ENCODE peak calls at places on chromosomes 11 and 22, in five cellular contexts. One of them, this sample, is unnamed.

GRCh38 chr11:3893311-3893710 is 37.8 kb downstream of the STIM1 start:
- DNase-seq in HCT116: no peak
- DNase-seq in tibial nerve: no peak
- DNase-seq in uterus: no peak
- DNase-seq in vagina: no peak
- DNase-seq in this sample: no peak

GRCh38 chr22:17350292-17350691 is 19.0 kb upstream of the CECR2 start:
- DNase-seq in HCT116: no peak
- DNase-seq in uterus: no peak
- DNase-seq in vagina: no peak
- DNase-seq in tibial nerve: no peak
- DNase-seq in this sample: no peak

GRCh38 chr11:1546077-1546535 is 26.0 kb downstream of the DUSP8 start:
- DNase-seq in vagina: no peak
- DNase-seq in uterus: no peak
- DNase-seq in tibial nerve: no peak
- DNase-seq in HCT116: no peak
- DNase-seq in this sample: no peak

GRCh38 chr11:13277719-13278619 is at the start of gene BMAL1:
- DNase-seq in HCT116: no peak
- DNase-seq in uterus: peak; percentile 44
- DNase-seq in vagina: no peak
- DNase-seq in tibial nerve: no peak
- DNase-seq in this sample: no peak

GRCh38 chr11:60989108-60989650 is 17.7 kb downstream of the CD6 start:
- DNase-seq in HCT116: no peak
- DNase-seq in tibial nerve: no peak
- DNase-seq in vagina: no peak
- DNase-seq in uterus: no peak
- DNase-seq in this sample: no peak

GRCh38 chr11:122165972-122166371 is 50.0 kb upstream of the BLID start:
- DNase-seq in tibial nerve: no peak
- DNase-seq in uterus: no peak
- DNase-seq in vagina: no peak
- DNase-seq in HCT116: no peak
- DNase-seq in this sample: no peak

GRCh38 chr11:87187930-87188329 is 150.2 kb downstream of the TMEM135 start:
- DNase-seq in tibial nerve: no peak
- DNase-seq in HCT116: no peak
- DNase-seq in vagina: no peak
- DNase-seq in uterus: no peak
- DNase-seq in this sample: no peak

GRCh38 chr22:27194096-27194748 is 536.8 kb downstream of the MIAT start:
- DNase-seq in uterus: no peak
- DNase-seq in vagina: no peak
- DNase-seq in HCT116: no peak
- DNase-seq in tibial nerve: no peak
- DNase-seq in this sample: no peak

GRCh38 chr11:43580735-43581369 is 99.7 kb upstream of the HSD17B12 start:
- DNase-seq in vagina: no peak
- DNase-seq in HCT116: no peak
- DNase-seq in tibial nerve: no peak
- DNase-seq in uterus: no peak
- DNase-seq in this sample: peak; percentile 24

GRCh38 chr11:44659641-44660040 is 67.1 kb upstream of the TSPAN18 start:
- DNase-seq in HCT116: no peak
- DNase-seq in uterus: no peak
- DNase-seq in vagina: no peak
- DNase-seq in tibial nerve: no peak
- DNase-seq in this sample: no peak

GRCh38 chr22:28299760-28300159 is 379.9 kb downstream of the TTC28 start:
- DNase-seq in vagina: no peak
- DNase-seq in HCT116: no peak
- DNase-seq in tibial nerve: no peak
- DNase-seq in uterus: peak; percentile 38
- DNase-seq in this sample: peak; percentile 42

GRCh38 chr11:38598413-38598812 is 2000.4 kb upstream of the RAG2 start:
- DNase-seq in HCT116: no peak
- DNase-seq in vagina: no peak
- DNase-seq in uterus: no peak
- DNase-seq in tibial nerve: no peak
- DNase-seq in this sample: no peak

GRCh38 chr11:69888671-69889076 is 69.5 kb upstream of the FGF3 start:
- DNase-seq in HCT116: peak; percentile 57
- DNase-seq in vagina: no peak
- DNase-seq in uterus: peak; percentile 33
- DNase-seq in tibial nerve: peak; percentile 55
- DNase-seq in this sample: peak; percentile 38

GRCh38 chr11:86790867-86791849 is 9.2 kb upstream of the PRSS23 start:
- DNase-seq in vagina: no peak
- DNase-seq in HCT116: no peak
- DNase-seq in tibial nerve: no peak
- DNase-seq in uterus: no peak
- DNase-seq in this sample: no peak

GRCh38 chr11:59857444-59858434 is 8.5 kb downstream of the TCN1 start:
- DNase-seq in HCT116: peak; percentile 71
- DNase-seq in vagina: no peak
- DNase-seq in tibial nerve: no peak
- DNase-seq in uterus: no peak
- DNase-seq in this sample: no peak

GRCh38 chr11:119846374-119846773 is 117.4 kb upstream of the NECTIN1 start:
- DNase-seq in tibial nerve: no peak
- DNase-seq in HCT116: no peak
- DNase-seq in vagina: no peak
- DNase-seq in uterus: no peak
- DNase-seq in this sample: no peak

GRCh38 chr11:7467652-7468051 is 17.7 kb upstream of the OLFML1 start:
- DNase-seq in HCT116: no peak
- DNase-seq in tibial nerve: no peak
- DNase-seq in vagina: no peak
- DNase-seq in uterus: no peak
- DNase-seq in this sample: no peak

GRCh38 chr22:26579331-26579886 is 10.5 kb downstream of the TPST2 start:
- DNase-seq in HCT116: no peak
- DNase-seq in vagina: no peak
- DNase-seq in uterus: no peak
- DNase-seq in tibial nerve: no peak
- DNase-seq in this sample: no peak

DNA sequence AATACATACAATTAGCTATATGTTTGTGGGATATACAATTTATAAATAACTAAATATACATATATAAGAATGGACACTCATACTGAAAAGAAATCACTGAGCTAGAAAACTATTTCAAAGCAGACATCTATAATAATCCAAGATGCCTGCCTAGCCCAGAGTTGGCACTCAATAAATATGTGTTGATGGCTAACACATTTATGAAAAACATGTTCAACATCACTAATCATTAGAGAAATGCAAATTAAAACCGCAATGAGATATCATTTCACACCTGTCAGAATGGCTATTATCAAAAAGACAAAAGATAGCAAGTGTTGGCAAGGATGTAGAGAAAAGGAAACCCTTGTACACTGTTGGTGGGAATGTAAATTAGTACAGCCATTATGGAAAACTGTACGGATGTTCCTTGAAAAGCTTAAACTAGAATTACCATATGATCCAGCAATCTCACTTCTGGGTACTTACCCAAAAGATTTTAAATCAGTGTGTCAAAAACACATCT is 29.8 kb downstream of the POU2AF1 start:
- DNase-seq in uterus: no peak
- DNase-seq in HCT116: no peak
- DNase-seq in tibial nerve: no peak
- DNase-seq in vagina: no peak
- DNase-seq in this sample: no peak
- H3K27me3 ChIP-seq in uterus: no peaks in the 10 kb centered on the region
- H3K27me3 ChIP-seq in HCT116: peaks cover 11% of the 10 kb centered on the region
- H3K27me3 ChIP-seq in tibial nerve: no peaks in the 10 kb centered on the region
- H3K27me3 ChIP-seq in vagina: no peaks in the 10 kb centered on the region
- H3K27me3 ChIP-seq in this sample: peaks cover 20% of the 10 kb centered on the region

GRCh38 chr22:37518509-37519267 is 527 bp downstream of the CARD10 start:
- DNase-seq in HCT116: no peak
- DNase-seq in tibial nerve: no peak
- DNase-seq in vagina: no peak
- DNase-seq in uterus: no peak
- DNase-seq in this sample: no peak

GRCh38 chr22:37520754-37521153 is 1.5 kb upstream of the CARD10 start:
- DNase-seq in vagina: no peak
- DNase-seq in uterus: no peak
- DNase-seq in tibial nerve: no peak
- DNase-seq in HCT116: no peak
- DNase-seq in this sample: no peak

GRCh38 chr22:37521236-37521739 is 2.1 kb upstream of the CARD10 start:
- DNase-seq in HCT116: no peak
- DNase-seq in vagina: no peak
- DNase-seq in uterus: no peak
- DNase-seq in tibial nerve: no peak
- DNase-seq in this sample: no peak

GRCh38 chr22:37517826-37518450 is 1.3 kb downstream of the CARD10 start:
- DNase-seq in HCT116: no peak
- DNase-seq in uterus: no peak
- DNase-seq in vagina: no peak
- DNase-seq in tibial nerve: no peak
- DNase-seq in this sample: no peak

DNA sequence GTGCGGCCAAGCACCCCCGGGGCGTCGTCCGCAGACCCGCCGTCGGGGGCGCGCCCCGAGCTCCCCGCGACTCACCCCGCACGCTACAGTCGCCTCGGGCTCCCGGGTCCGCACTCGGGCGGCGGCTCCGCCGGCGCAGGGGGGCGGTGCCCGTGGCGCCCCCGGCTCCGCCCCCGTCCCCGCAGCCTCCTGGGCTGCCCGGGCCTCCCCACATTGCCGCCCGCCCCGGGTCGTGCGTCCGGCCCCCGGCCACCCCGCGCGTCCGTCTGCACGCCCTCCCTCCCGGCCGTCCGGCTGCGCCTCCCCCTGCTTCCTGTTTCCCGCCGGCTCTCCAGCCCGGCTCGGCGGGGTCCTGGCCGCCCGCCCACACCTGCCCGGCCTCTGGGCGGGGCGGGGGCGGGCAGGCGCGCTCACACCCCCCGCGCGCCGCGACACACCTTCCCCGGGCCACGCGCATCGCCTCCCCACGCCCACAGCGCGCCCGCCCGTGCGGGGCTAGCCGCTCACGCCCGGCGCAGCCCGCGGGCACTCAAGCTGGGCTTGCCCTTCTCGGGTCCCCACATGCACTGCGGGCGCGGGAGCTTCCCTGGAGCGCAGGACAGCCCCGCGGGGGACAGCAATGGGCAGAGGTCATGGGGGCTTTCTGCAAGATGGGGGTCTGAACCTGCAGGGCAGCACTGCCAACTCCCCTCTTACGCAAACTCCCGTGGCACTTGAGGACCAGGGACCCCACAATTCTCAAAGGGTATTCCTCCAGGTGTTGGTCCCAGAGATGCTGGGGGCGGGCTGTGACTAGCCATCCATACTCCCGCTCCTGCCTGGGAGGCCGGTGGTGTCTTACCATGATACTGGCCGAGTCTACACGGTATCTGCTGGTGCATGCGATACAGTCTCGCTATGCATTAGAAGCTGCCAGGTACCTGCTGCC is at the start of gene CARD10:
- DNase-seq in vagina: no peak
- DNase-seq in HCT116: no peak
- DNase-seq in uterus: no peak
- DNase-seq in tibial nerve: no peak
- DNase-seq in this sample: no peak
- TF ChIP-seq POLR2A in vagina: no peak
- TF ChIP-seq POLR2A in HCT116: no peak
- TF ChIP-seq POLR2A in uterus: no peak
- TF ChIP-seq POLR2A in tibial nerve: no peak
- TF ChIP-seq POLR2A in this sample: peak; percentile 28

GRCh38 chr11:72591785-72592490 is 82.3 kb downstream of the PDE2A start:
- DNase-seq in tibial nerve: no peak
- DNase-seq in vagina: no peak
- DNase-seq in HCT116: no peak
- DNase-seq in uterus: no peak
- DNase-seq in this sample: no peak
- H3K27me3 ChIP-seq in tibial nerve: no peaks in the 10 kb centered on the region
- H3K27me3 ChIP-seq in vagina: no peaks in the 10 kb centered on the region
- H3K27me3 ChIP-seq in HCT116: no peaks in the 10 kb centered on the region
- H3K27me3 ChIP-seq in uterus: no peaks in the 10 kb centered on the region
- H3K27me3 ChIP-seq in this sample: peaks cover 100% of the 10 kb centered on the region

GRCh38 chr11:46119352-46120216 is 1.7 kb downstream of the PHF21A start:
- DNase-seq in uterus: peak; percentile 60
- DNase-seq in tibial nerve: peak; percentile 56
- DNase-seq in HCT116: no peak
- DNase-seq in vagina: no peak
- DNase-seq in this sample: peak; percentile 74
- TF ChIP-seq POLR2A in uterus: no peak
- TF ChIP-seq POLR2A in tibial nerve: no peak
- TF ChIP-seq POLR2A in HCT116: peak; percentile 34
- TF ChIP-seq POLR2A in vagina: no peak
- TF ChIP-seq POLR2A in this sample: peak; percentile 25

GRCh38 chr11:128535468-128536457 is 51.6 kb downstream of the ETS1 start:
- DNase-seq in vagina: no peak
- DNase-seq in uterus: no peak
- DNase-seq in HCT116: no peak
- DNase-seq in tibial nerve: no peak
- DNase-seq in this sample: no peak
- H3K27me3 ChIP-seq in vagina: no peaks in the 10 kb centered on the region
- H3K27me3 ChIP-seq in uterus: no peaks in the 10 kb centered on the region
- H3K27me3 ChIP-seq in HCT116: peaks cover 42% of the 10 kb centered on the region
- H3K27me3 ChIP-seq in tibial nerve: no peaks in the 10 kb centered on the region
- H3K27me3 ChIP-seq in this sample: peaks cover 4% of the 10 kb centered on the region

GRCh38 chr11:134047586-134047999 is 21.3 kb upstream of the JAM3 start:
- DNase-seq in tibial nerve: peak; percentile 66
- DNase-seq in uterus: peak; percentile 95
- DNase-seq in vagina: no peak
- DNase-seq in HCT116: no peak
- DNase-seq in this sample: peak; percentile 90
- TF ChIP-seq POLR2A in tibial nerve: no peak
- TF ChIP-seq POLR2A in uterus: peak; percentile 13
- TF ChIP-seq POLR2A in vagina: no peak
- TF ChIP-seq POLR2A in HCT116: no peak
- TF ChIP-seq POLR2A in this sample: no peak

GRCh38 chr11:118144869-118145268 is 7.8 kb downstream of the SCN4B start:
- DNase-seq in HCT116: no peak
- DNase-seq in tibial nerve: no peak
- DNase-seq in vagina: no peak
- DNase-seq in uterus: no peak
- DNase-seq in this sample: no peak
- H3K27me3 ChIP-seq in HCT116: no peaks in the 10 kb centered on the region
- H3K27me3 ChIP-seq in tibial nerve: no peaks in the 10 kb centered on the region
- H3K27me3 ChIP-seq in vagina: no peaks in the 10 kb centered on the region
- H3K27me3 ChIP-seq in uterus: no peaks in the 10 kb centered on the region
- H3K27me3 ChIP-seq in this sample: peaks cover 35% of the 10 kb centered on the region

GRCh38 chr11:64624869-64625481 is 34.0 kb downstream of the SLC22A12 start:
- DNase-seq in HCT116: no peak
- DNase-seq in vagina: no peak
- DNase-seq in tibial nerve: no peak
- DNase-seq in uterus: no peak
- DNase-seq in this sample: no peak

GRCh38 chr11:64629103-64629502 is 38.1 kb downstream of the SLC22A12 start:
- DNase-seq in uterus: no peak
- DNase-seq in vagina: no peak
- DNase-seq in tibial nerve: no peak
- DNase-seq in HCT116: no peak
- DNase-seq in this sample: no peak

GRCh38 chr11:64628596-64628995 is 37.6 kb downstream of the SLC22A12 start:
- DNase-seq in vagina: no peak
- DNase-seq in HCT116: no peak
- DNase-seq in tibial nerve: no peak
- DNase-seq in uterus: no peak
- DNase-seq in this sample: no peak

GRCh38 chr11:64626637-64627036 is 35.6 kb downstream of the SLC22A12 start:
- DNase-seq in HCT116: no peak
- DNase-seq in vagina: no peak
- DNase-seq in uterus: no peak
- DNase-seq in tibial nerve: no peak
- DNase-seq in this sample: no peak

GRCh38 chr11:64627371-64627770 is 36.4 kb downstream of the SLC22A12 start:
- DNase-seq in uterus: no peak
- DNase-seq in tibial nerve: no peak
- DNase-seq in HCT116: no peak
- DNase-seq in vagina: no peak
- DNase-seq in this sample: no peak
- TF ChIP-seq POLR2A in uterus: no peak
- TF ChIP-seq POLR2A in tibial nerve: no peak
- TF ChIP-seq POLR2A in HCT116: no peak
- TF ChIP-seq POLR2A in vagina: no peak
- TF ChIP-seq POLR2A in this sample: no peak